ENCODE peak calls at places on chromosomes 6 and 20, in four cellular contexts. W is neuronal stem cell, K is PC-3, Z is heart left ventricle. T is an unnamed sample.

GRCh38 chr6:89044988-89045387 is 35.6 kb upstream of the PNRC1 start:
- DNase-seq in W (no peak), K (no peak), Z (peak), T (no peak)

GRCh38 chr6:4344317-4344899 is 209.0 kb upstream of the ECI2 start:
- DNase-seq in W (no peak), K (peak), Z (no peak), T (no peak)

GRCh38 chr6:1285589-1286340 is 26.1 kb upstream of the FOXQ1 start:
- DNase-seq in W (no peak), K (no peak), Z (peak), T (peak)

GRCh38 chr6:14652536-14652935 is 535.0 kb downstream of the CD83 start:
- DNase-seq in W (no peak), K (peak), Z (no peak), T (peak)

GRCh38 chr6:84035484-84035883 is 1.9 kb downstream of the MRAP2 start:
- DNase-seq in W (no peak), K (no peak), Z (no peak), T (no peak)

GRCh38 chr6:129679250-129679649 is 30.7 kb downstream of the ARHGAP18 start:
- DNase-seq in W (no peak), K (peak), Z (no peak), T (no peak)

GRCh38 chr6:10138917-10139316 is 276.0 kb downstream of the TFAP2A start:
- DNase-seq in W (no peak), K (peak), Z (no peak), T (peak)

GRCh38 chr6:54980511-54981275 is 134.1 kb downstream of the FAM83B start:
- DNase-seq in W (no peak), K (peak), Z (no peak), T (peak)

GRCh38 chr6:29011276-29011734 is 6.2 kb upstream of the ZNF311 start:
- DNase-seq in W (peak), K (peak), Z (peak), T (peak)

GRCh38 chr6:47135772-47136171 is 93.6 kb upstream of the ADGRF1 start:
- DNase-seq in W (no peak), K (peak), Z (no peak), T (peak)

GRCh38 chr20:19212524-19213502 is at the start of gene SLC24A3:
- DNase-seq in W (peak), K (peak), Z (peak), T (peak)

GRCh38 chr20:5890773-5891441 is 59.4 kb downstream of the TRMT6 start:
- DNase-seq in W (no peak), K (peak), Z (no peak), T (peak)

GRCh38 chr6:128511518-128511917 is 8.9 kb downstream of the PTPRK start:
- DNase-seq in W (no peak), K (peak), Z (no peak), T (peak)

GRCh38 chr20:58209652-58210397 is 18.6 kb downstream of the ANKRD60 start:
- DNase-seq in W (peak), K (peak), Z (peak), T (peak)

GRCh38 chr6:157527471-157527907 is 146.5 kb downstream of the ZDHHC14 start:
- DNase-seq in W (no peak), K (no peak), Z (no peak), T (no peak)

GRCh38 chr20:62766716-62767115 is 29.6 kb upstream of the MRGBP start:
- DNase-seq in W (no peak), K (peak), Z (peak), T (no peak)

GRCh38 chr6:170296746-170297576 is 6.1 kb upstream of the DLL1 start:
- DNase-seq in W (peak), K (no peak), Z (no peak), T (no peak)

GRCh38 chr6:46263709-46264091 is 92.9 kb upstream of the ENPP5 start:
- DNase-seq in W (no peak), K (peak), Z (no peak), T (peak)

GRCh38 chr6:159098636-159099106 is 53.9 kb upstream of the TAGAP start:
- DNase-seq in W (no peak), K (no peak), Z (no peak), T (no peak)

GRCh38 chr6:155486795-155487294 is 31.2 kb upstream of the NOX3 start:
- DNase-seq in W (no peak), K (no peak), Z (no peak), T (no peak)

GRCh38 chr6:158730175-158730907 is 80.5 kb downstream of the SYTL3 start:
- DNase-seq in W (no peak), K (no peak), Z (no peak), T (no peak)

GRCh38 chr6:31497595-31498476 is at the start of gene MICB:
- DNase-seq in W (peak), K (peak), Z (peak), T (peak)

GRCh38 chr6:21019614-21020013 is 485.4 kb downstream of the CDKAL1 start:
- DNase-seq in W (no peak), K (peak), Z (no peak), T (no peak)

GRCh38 chr20:60956194-60956593 is 295.9 kb upstream of the CDH4 start:
- DNase-seq in W (no peak), K (no peak), Z (no peak), T (no peak)

GRCh38 chr6:80541886-80542285 is 435.4 kb downstream of the BCKDHB start:
- DNase-seq in W (no peak), K (no peak), Z (no peak), T (no peak)

GRCh38 chr6:35262596-35262995 is 3.1 kb downstream of the ZNF76 start:
- DNase-seq in W (no peak), K (no peak), Z (no peak), T (no peak)

GRCh38 chr20:31693402-31693801 is 29.3 kb downstream of the BCL2L1 start:
- DNase-seq in W (no peak), K (no peak), Z (no peak), T (no peak)

GRCh38 chr6:73666393-73666792 is 12.6 kb upstream of the SLC17A5 start:
- DNase-seq in W (no peak), K (no peak), Z (no peak), T (no peak)

GRCh38 chr20:31704225-31705119 is 18.2 kb downstream of the BCL2L1 start:
- DNase-seq in W (no peak), K (peak), Z (no peak), T (peak)

GRCh38 chr6:107244742-107245470 is 129.6 kb upstream of the BEND3 start:
- DNase-seq in W (no peak), K (no peak), Z (no peak), T (no peak)

GRCh38 chr6:8219352-8219943 is 117.1 kb upstream of the EEF1E1 start:
- DNase-seq in W (peak), K (peak), Z (no peak), T (peak)

GRCh38 chr20:44896583-44896982 is 11.1 kb downstream of the YWHAB start:
- DNase-seq in W (no peak), K (no peak), Z (no peak), T (no peak)

GRCh38 chr6:170268216-170269129 is 22.4 kb downstream of the DLL1 start:
- DNase-seq in W (no peak), K (no peak), Z (peak), T (no peak)

GRCh38 chr20:13183005-13183404 is 38.1 kb upstream of the ISM1 start:
- DNase-seq in W (no peak), K (no peak), Z (no peak), T (no peak)

GRCh38 chr20:30376767-30377658 is 880.5 kb upstream of the DEFB115 start:
- DNase-seq in W (peak), K (peak), Z (peak), T (peak)
- H3K27ac ChIP-seq in W (no peak), K (no peak), Z (peak), T (peak)

GRCh38 chr6:36336779-36337194 is at the start of gene BNIP5:
- DNase-seq in W (no peak), K (no peak), Z (no peak), T (no peak)

GRCh38 chr6:36334832-36335459 is 1.7 kb downstream of the BNIP5 start:
- DNase-seq in W (no peak), K (peak), Z (no peak), T (no peak)

GRCh38 chr6:36335465-36336209 is 1.1 kb downstream of the BNIP5 start:
- DNase-seq in W (no peak), K (no peak), Z (no peak), T (no peak)

GRCh38 chr6:36337814-36338213 is 1.1 kb upstream of the BNIP5 start:
- DNase-seq in W (no peak), K (no peak), Z (no peak), T (no peak)

GRCh38 chr6:36336210-36336588 is 489 bp downstream of the BNIP5 start:
- DNase-seq in W (no peak), K (no peak), Z (no peak), T (no peak)
- H3K27ac ChIP-seq in W (no peak), K (no peak), Z (no peak), T (no peak)

GRCh38 chr20:47373206-47373722 is 16.8 kb upstream of the ZMYND8 start:
- DNase-seq in W (no peak), K (no peak), Z (no peak), T (no peak)

GRCh38 chr20:47368301-47368700 is 11.8 kb upstream of the ZMYND8 start:
- DNase-seq in W (no peak), K (no peak), Z (no peak), T (no peak)

GRCh38 chr20:47365023-47365764 is 8.7 kb upstream of the ZMYND8 start:
- DNase-seq in W (no peak), K (no peak), Z (no peak), T (no peak)

GRCh38 chr20:47370850-47371782 is 14.6 kb upstream of the ZMYND8 start:
- DNase-seq in W (no peak), K (peak), Z (no peak), T (no peak)

GRCh38 chr20:47370214-47370613 is 13.7 kb upstream of the ZMYND8 start:
- DNase-seq in W (no peak), K (no peak), Z (no peak), T (no peak)
- H3K27ac ChIP-seq in W (no peak), K (no peak), Z (no peak), T (no peak)

GRCh38 chr20:47325242-47325641 is 31.3 kb downstream of the ZMYND8 start:
- DNase-seq in W (no peak), K (no peak), Z (no peak), T (no peak)

GRCh38 chr20:47326718-47327137 is 29.8 kb downstream of the ZMYND8 start:
- DNase-seq in W (no peak), K (peak), Z (no peak), T (no peak)

GRCh38 chr20:47328841-47329448 is 27.6 kb downstream of the ZMYND8 start:
- DNase-seq in W (no peak), K (no peak), Z (peak), T (no peak)

GRCh38 chr20:47330071-47330470 is 26.4 kb downstream of the ZMYND8 start:
- DNase-seq in W (no peak), K (no peak), Z (no peak), T (no peak)

GRCh38 chr20:47327711-47328110 is 28.8 kb downstream of the ZMYND8 start:
- DNase-seq in W (no peak), K (no peak), Z (no peak), T (no peak)
- H3K27ac ChIP-seq in W (no peak), K (no peak), Z (no peak), T (no peak)

GRCh38 chr20:25220810-25221591 is 25.5 kb downstream of the ENTPD6 start:
- DNase-seq in W (no peak), K (no peak), Z (peak), T (no peak)

GRCh38 chr20:25221592-25222460 is 26.1 kb upstream of the PYGB start:
- DNase-seq in W (no peak), K (no peak), Z (peak), T (no peak)

GRCh38 chr20:25223765-25224720 is 23.8 kb upstream of the PYGB start:
- DNase-seq in W (no peak), K (no peak), Z (no peak), T (no peak)

GRCh38 chr20:25223179-25223661 is 24.7 kb upstream of the PYGB start:
- DNase-seq in W (peak), K (peak), Z (no peak), T (peak)

DNA sequence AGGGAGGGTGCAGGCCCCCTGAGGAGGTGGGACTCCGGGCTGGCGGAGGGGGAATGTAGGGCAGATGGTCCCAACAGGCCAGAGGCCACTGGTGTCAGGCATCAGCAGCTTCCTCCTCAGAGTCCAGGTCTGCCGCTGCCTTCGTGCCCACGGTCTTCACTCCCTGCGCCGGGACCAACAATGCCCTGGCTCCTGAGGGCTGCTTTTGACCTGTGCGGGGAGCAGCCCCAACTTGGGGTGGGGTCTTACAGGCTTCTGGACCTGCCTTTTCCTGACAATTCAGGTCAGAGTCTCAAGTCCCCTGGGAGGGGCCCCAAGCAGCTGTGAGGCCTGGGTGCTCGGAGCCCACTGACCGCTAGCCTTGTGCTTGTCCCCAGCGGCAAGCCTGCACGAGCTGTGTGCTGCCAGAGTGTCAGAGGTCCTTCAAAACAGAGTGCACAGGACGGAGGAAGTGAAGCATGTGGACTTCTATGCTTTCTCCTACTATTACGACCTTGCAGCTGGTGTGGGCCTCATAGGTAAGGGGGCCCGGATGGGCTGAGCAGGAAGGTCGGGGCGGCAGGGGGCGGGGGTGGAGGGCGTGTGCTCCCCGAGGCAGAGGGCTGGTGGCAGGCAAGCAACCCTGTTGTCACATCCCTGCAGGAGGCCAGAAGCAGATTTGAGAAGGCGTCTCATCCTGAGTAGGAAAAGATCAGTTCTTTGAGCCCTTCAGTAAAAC is 25.3 kb upstream of the PYGB start:
- DNase-seq in W (no peak), K (no peak), Z (peak), T (no peak)
- H3K27ac ChIP-seq in W (peak), K (peak), Z (peak), T (peak)

GRCh38 chr6:108840919-108841318 is 7.3 kb upstream of the ARMC2 start:
- DNase-seq in W (no peak), K (no peak), Z (no peak), T (no peak)
- H3K27ac ChIP-seq in W (no peak), K (no peak), Z (peak), T (no peak)